ENCODE peak calls at places on chromosomes 7 and 10, in ten cellular contexts. One of them, this sample, is unnamed.

GRCh38 chr7:79711660-79712059 is 258.2 kb upstream of the MAGI2 start:
- DNase-seq in tibial artery: no peak
- DNase-seq in heart left ventricle: no peak
- DNase-seq in CD8-positive, alpha-beta memory T cell: no peak
- DNase-seq in hepatic stellate cell: no peak
- DNase-seq in AG09309: no peak
- DNase-seq in WTC11: no peak
- DNase-seq in left lung: no peak
- DNase-seq in NCI-H2081: no peak
- DNase-seq in naive B cell: no peak
- DNase-seq in this sample: no peak

GRCh38 chr7:129162732-129163131 is 18.2 kb downstream of the TSPAN33 start:
- DNase-seq in naive B cell: no peak
- DNase-seq in NCI-H2081: no peak
- DNase-seq in AG09309: no peak
- DNase-seq in WTC11: no peak
- DNase-seq in CD8-positive, alpha-beta memory T cell: no peak
- DNase-seq in heart left ventricle: no peak
- DNase-seq in left lung: no peak
- DNase-seq in hepatic stellate cell: no peak
- DNase-seq in tibial artery: no peak
- DNase-seq in this sample: no peak

GRCh38 chr7:115145512-115145911 is 223.6 kb downstream of the MDFIC start:
- DNase-seq in tibial artery: no peak
- DNase-seq in left lung: no peak
- DNase-seq in heart left ventricle: no peak
- DNase-seq in CD8-positive, alpha-beta memory T cell: no peak
- DNase-seq in WTC11: no peak
- DNase-seq in naive B cell: no peak
- DNase-seq in hepatic stellate cell: no peak
- DNase-seq in AG09309: peak
- DNase-seq in NCI-H2081: no peak
- DNase-seq in this sample: no peak

GRCh38 chr10:49285232-49285631 is 13.7 kb upstream of the C10orf71 start:
- DNase-seq in AG09309: no peak
- DNase-seq in NCI-H2081: no peak
- DNase-seq in CD8-positive, alpha-beta memory T cell: no peak
- DNase-seq in left lung: no peak
- DNase-seq in tibial artery: no peak
- DNase-seq in heart left ventricle: peak
- DNase-seq in naive B cell: no peak
- DNase-seq in WTC11: no peak
- DNase-seq in hepatic stellate cell: no peak
- DNase-seq in this sample: peak

GRCh38 chr10:133276100-133276434 is 601 bp downstream of the ADAM8 start:
- DNase-seq in naive B cell: no peak
- DNase-seq in AG09309: no peak
- DNase-seq in tibial artery: no peak
- DNase-seq in heart left ventricle: no peak
- DNase-seq in WTC11: no peak
- DNase-seq in NCI-H2081: no peak
- DNase-seq in CD8-positive, alpha-beta memory T cell: no peak
- DNase-seq in hepatic stellate cell: no peak
- DNase-seq in left lung: no peak
- DNase-seq in this sample: no peak

GRCh38 chr10:31630866-31631567 is 297.6 kb downstream of the ARHGAP12 start:
- DNase-seq in hepatic stellate cell: no peak
- DNase-seq in left lung: no peak
- DNase-seq in naive B cell: no peak
- DNase-seq in heart left ventricle: peak
- DNase-seq in WTC11: no peak
- DNase-seq in NCI-H2081: no peak
- DNase-seq in AG09309: no peak
- DNase-seq in tibial artery: no peak
- DNase-seq in CD8-positive, alpha-beta memory T cell: no peak
- DNase-seq in this sample: peak

GRCh38 chr7:130363156-130363847 is 17.0 kb upstream of the CPA1 start:
- DNase-seq in NCI-H2081: no peak
- DNase-seq in heart left ventricle: no peak
- DNase-seq in AG09309: peak
- DNase-seq in WTC11: no peak
- DNase-seq in CD8-positive, alpha-beta memory T cell: no peak
- DNase-seq in left lung: no peak
- DNase-seq in tibial artery: no peak
- DNase-seq in hepatic stellate cell: peak
- DNase-seq in naive B cell: no peak
- DNase-seq in this sample: peak

GRCh38 chr7:34430456-34430855 is 227.6 kb upstream of the NPSR1 start:
- DNase-seq in NCI-H2081: no peak
- DNase-seq in naive B cell: no peak
- DNase-seq in AG09309: peak
- DNase-seq in CD8-positive, alpha-beta memory T cell: no peak
- DNase-seq in tibial artery: no peak
- DNase-seq in left lung: no peak
- DNase-seq in WTC11: peak
- DNase-seq in hepatic stellate cell: peak
- DNase-seq in heart left ventricle: no peak
- DNase-seq in this sample: peak

GRCh38 chr7:87709258-87709657 is 81.1 kb downstream of the RUNDC3B start:
- DNase-seq in left lung: no peak
- DNase-seq in WTC11: no peak
- DNase-seq in naive B cell: no peak
- DNase-seq in NCI-H2081: no peak
- DNase-seq in heart left ventricle: no peak
- DNase-seq in CD8-positive, alpha-beta memory T cell: no peak
- DNase-seq in hepatic stellate cell: no peak
- DNase-seq in AG09309: no peak
- DNase-seq in tibial artery: no peak
- DNase-seq in this sample: no peak

GRCh38 chr7:30478349-30479228 is at the start of gene NOD1:
- DNase-seq in tibial artery: peak
- DNase-seq in CD8-positive, alpha-beta memory T cell: peak
- DNase-seq in WTC11: peak
- DNase-seq in NCI-H2081: peak
- DNase-seq in naive B cell: peak
- DNase-seq in hepatic stellate cell: peak
- DNase-seq in AG09309: no peak
- DNase-seq in left lung: peak
- DNase-seq in heart left ventricle: peak
- DNase-seq in this sample: peak

GRCh38 chr10:123804716-123805115 is 86.9 kb downstream of the CPXM2 start:
- DNase-seq in AG09309: peak
- DNase-seq in hepatic stellate cell: no peak
- DNase-seq in WTC11: no peak
- DNase-seq in CD8-positive, alpha-beta memory T cell: no peak
- DNase-seq in naive B cell: no peak
- DNase-seq in NCI-H2081: no peak
- DNase-seq in tibial artery: no peak
- DNase-seq in left lung: no peak
- DNase-seq in heart left ventricle: no peak
- DNase-seq in this sample: no peak

GRCh38 chr7:16430133-16430532 is 8.8 kb upstream of the CRPPA start:
- DNase-seq in left lung: no peak
- DNase-seq in heart left ventricle: no peak
- DNase-seq in CD8-positive, alpha-beta memory T cell: no peak
- DNase-seq in WTC11: no peak
- DNase-seq in AG09309: no peak
- DNase-seq in NCI-H2081: no peak
- DNase-seq in naive B cell: no peak
- DNase-seq in tibial artery: no peak
- DNase-seq in hepatic stellate cell: no peak
- DNase-seq in this sample: peak

GRCh38 chr10:12531305-12531738 is 182.0 kb downstream of the CAMK1D start:
- DNase-seq in left lung: no peak
- DNase-seq in AG09309: no peak
- DNase-seq in tibial artery: no peak
- DNase-seq in NCI-H2081: peak
- DNase-seq in CD8-positive, alpha-beta memory T cell: no peak
- DNase-seq in heart left ventricle: peak
- DNase-seq in WTC11: no peak
- DNase-seq in naive B cell: no peak
- DNase-seq in hepatic stellate cell: no peak
- DNase-seq in this sample: no peak

GRCh38 chr7:45987521-45988290 is 66.6 kb upstream of the IGFBP3 start:
- DNase-seq in left lung: no peak
- DNase-seq in hepatic stellate cell: no peak
- DNase-seq in tibial artery: no peak
- DNase-seq in heart left ventricle: no peak
- DNase-seq in AG09309: no peak
- DNase-seq in WTC11: no peak
- DNase-seq in NCI-H2081: no peak
- DNase-seq in naive B cell: no peak
- DNase-seq in CD8-positive, alpha-beta memory T cell: no peak
- DNase-seq in this sample: no peak

GRCh38 chr7:139618482-139619366 is 95.2 kb downstream of the CLEC2L start:
- DNase-seq in naive B cell: no peak
- DNase-seq in hepatic stellate cell: peak
- DNase-seq in CD8-positive, alpha-beta memory T cell: no peak
- DNase-seq in tibial artery: no peak
- DNase-seq in left lung: no peak
- DNase-seq in NCI-H2081: peak
- DNase-seq in heart left ventricle: no peak
- DNase-seq in AG09309: no peak
- DNase-seq in WTC11: peak
- DNase-seq in this sample: peak

GRCh38 chr7:5657901-5658300 is 123.6 kb downstream of the RNF216 start:
- DNase-seq in AG09309: peak
- DNase-seq in hepatic stellate cell: no peak
- DNase-seq in WTC11: no peak
- DNase-seq in naive B cell: no peak
- DNase-seq in heart left ventricle: no peak
- DNase-seq in CD8-positive, alpha-beta memory T cell: no peak
- DNase-seq in tibial artery: no peak
- DNase-seq in left lung: no peak
- DNase-seq in NCI-H2081: no peak
- DNase-seq in this sample: no peak

This sample was measured in RPMI7951.